ENCODE peak calls at places on chromosomes 6 and 20, in ten cellular contexts. One of them, this sample, is unnamed.

GRCh38 chr6:150043096-150043495 is 17.8 kb upstream of the RAET1L start:
- DNase-seq in AG10803: no peak
- DNase-seq in left lung: peak
- DNase-seq in endodermal cell: no peak
- DNase-seq in psoas muscle: no peak
- DNase-seq in esophagus muscularis mucosa: no peak
- DNase-seq in tibial nerve: no peak
- DNase-seq in OCI-LY7: no peak
- DNase-seq in heart right ventricle: no peak
- DNase-seq in ovary: no peak
- DNase-seq in this sample: no peak

GRCh38 chr20:35702051-35702823 is 3.0 kb downstream of the ROMO1 start:
- DNase-seq in AG10803: peak
- DNase-seq in left lung: no peak
- DNase-seq in endodermal cell: peak
- DNase-seq in psoas muscle: no peak
- DNase-seq in esophagus muscularis mucosa: no peak
- DNase-seq in tibial nerve: no peak
- DNase-seq in OCI-LY7: no peak
- DNase-seq in heart right ventricle: no peak
- DNase-seq in ovary: no peak
- DNase-seq in this sample: peak

GRCh38 chr6:157075549-157076426 is 247.5 kb downstream of the TMEM242 start:
- DNase-seq in AG10803: no peak
- DNase-seq in left lung: no peak
- DNase-seq in endodermal cell: no peak
- DNase-seq in psoas muscle: no peak
- DNase-seq in esophagus muscularis mucosa: no peak
- DNase-seq in tibial nerve: no peak
- DNase-seq in OCI-LY7: no peak
- DNase-seq in heart right ventricle: no peak
- DNase-seq in ovary: no peak
- DNase-seq in this sample: peak

GRCh38 chr6:156379392-156379910 is 397.7 kb upstream of the ARID1B start:
- DNase-seq in AG10803: no peak
- DNase-seq in left lung: no peak
- DNase-seq in endodermal cell: no peak
- DNase-seq in psoas muscle: no peak
- DNase-seq in esophagus muscularis mucosa: no peak
- DNase-seq in tibial nerve: no peak
- DNase-seq in OCI-LY7: no peak
- DNase-seq in heart right ventricle: no peak
- DNase-seq in ovary: no peak
- DNase-seq in this sample: peak

GRCh38 chr20:1227121-1227582 is 1.3 kb downstream of the RAD21L1 start:
- DNase-seq in AG10803: no peak
- DNase-seq in left lung: no peak
- DNase-seq in endodermal cell: no peak
- DNase-seq in psoas muscle: no peak
- DNase-seq in esophagus muscularis mucosa: no peak
- DNase-seq in tibial nerve: no peak
- DNase-seq in OCI-LY7: no peak
- DNase-seq in heart right ventricle: no peak
- DNase-seq in ovary: no peak
- DNase-seq in this sample: no peak

GRCh38 chr6:43904311-43905123 is 134.5 kb downstream of the VEGFA start:
- DNase-seq in AG10803: no peak
- DNase-seq in left lung: no peak
- DNase-seq in endodermal cell: no peak
- DNase-seq in psoas muscle: no peak
- DNase-seq in esophagus muscularis mucosa: no peak
- DNase-seq in tibial nerve: no peak
- DNase-seq in OCI-LY7: no peak
- DNase-seq in heart right ventricle: no peak
- DNase-seq in ovary: no peak
- DNase-seq in this sample: no peak

GRCh38 chr20:51220293-51220706 is 197.4 kb upstream of the KCNG1 start:
- DNase-seq in AG10803: no peak
- DNase-seq in left lung: peak
- DNase-seq in endodermal cell: peak
- DNase-seq in psoas muscle: peak
- DNase-seq in esophagus muscularis mucosa: no peak
- DNase-seq in tibial nerve: no peak
- DNase-seq in OCI-LY7: peak
- DNase-seq in heart right ventricle: peak
- DNase-seq in ovary: no peak
- DNase-seq in this sample: no peak

GRCh38 chr6:13763740-13764381 is 50.5 kb downstream of the MCUR1 start:
- DNase-seq in AG10803: no peak
- DNase-seq in left lung: no peak
- DNase-seq in endodermal cell: no peak
- DNase-seq in psoas muscle: no peak
- DNase-seq in esophagus muscularis mucosa: no peak
- DNase-seq in tibial nerve: no peak
- DNase-seq in OCI-LY7: no peak
- DNase-seq in heart right ventricle: no peak
- DNase-seq in ovary: no peak
- DNase-seq in this sample: no peak

DNA sequence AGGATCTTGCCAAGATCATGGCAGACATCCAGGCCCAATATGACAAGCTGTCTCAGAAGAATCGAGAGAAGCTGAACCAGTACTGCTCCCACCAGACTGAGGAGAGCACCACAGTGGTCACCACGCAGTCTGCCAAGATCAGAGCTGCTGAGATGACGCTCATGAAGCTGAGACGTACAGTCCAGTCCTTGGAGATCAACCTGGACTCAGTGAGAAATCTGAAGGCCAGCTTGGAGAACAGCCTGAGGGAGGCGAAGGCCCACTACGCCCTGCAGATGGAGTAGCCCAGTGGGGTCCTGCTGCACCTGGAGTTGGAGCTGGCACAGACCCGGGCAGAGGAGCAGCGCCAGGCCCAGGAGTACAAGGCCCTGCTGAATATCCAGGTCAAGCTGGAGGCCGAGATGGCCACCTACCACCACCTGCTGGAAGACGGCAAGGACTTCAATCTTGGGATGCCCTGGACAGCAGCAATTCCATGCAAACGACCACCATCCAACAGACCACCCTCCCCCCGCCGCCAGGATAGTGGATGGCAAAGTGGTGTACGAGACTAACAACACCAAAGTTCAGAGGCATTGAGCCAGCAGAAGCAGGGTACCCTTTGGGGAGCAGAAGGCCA is 44.7 kb upstream of the GRM4 start:
- DNase-seq in AG10803: no peak
- DNase-seq in left lung: no peak
- DNase-seq in endodermal cell: peak
- DNase-seq in psoas muscle: no peak
- DNase-seq in esophagus muscularis mucosa: no peak
- DNase-seq in tibial nerve: no peak
- DNase-seq in OCI-LY7: no peak
- DNase-seq in heart right ventricle: no peak
- DNase-seq in ovary: no peak
- DNase-seq in this sample: no peak
- TF ChIP-seq CTCF in AG10803: no peak
- TF ChIP-seq CTCF in left lung: no peak
- TF ChIP-seq CTCF in endodermal cell: peak
- TF ChIP-seq CTCF in psoas muscle: no peak
- TF ChIP-seq CTCF in esophagus muscularis mucosa: no peak
- TF ChIP-seq CTCF in tibial nerve: no peak
- TF ChIP-seq CTCF in OCI-LY7: peak
- TF ChIP-seq CTCF in heart right ventricle: no peak
- TF ChIP-seq CTCF in ovary: no peak
- TF ChIP-seq CTCF in this sample: no peak

DNA sequence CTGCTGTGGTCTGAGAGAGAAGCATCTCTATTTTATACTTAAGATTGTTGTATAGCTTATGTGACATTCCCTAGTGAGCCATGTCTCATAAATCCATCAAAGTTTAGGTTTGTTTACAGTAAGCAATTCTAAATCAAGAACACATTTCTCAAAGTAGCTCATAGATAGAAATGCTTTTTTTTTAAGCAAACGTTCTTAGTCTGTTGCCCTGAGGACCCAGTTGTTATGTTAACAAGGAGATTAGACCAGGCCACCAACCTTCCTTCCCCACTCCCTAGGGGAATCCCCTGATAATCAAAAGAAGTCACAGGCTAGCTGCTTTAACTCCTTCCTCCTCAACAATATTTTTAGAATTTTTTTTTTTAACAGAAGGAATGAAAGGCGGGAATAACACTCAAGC is 169.0 kb downstream of the FUT9 start:
- DNase-seq in AG10803: no peak
- DNase-seq in left lung: no peak
- DNase-seq in endodermal cell: no peak
- DNase-seq in psoas muscle: no peak
- DNase-seq in esophagus muscularis mucosa: no peak
- DNase-seq in tibial nerve: no peak
- DNase-seq in OCI-LY7: no peak
- DNase-seq in heart right ventricle: no peak
- DNase-seq in ovary: no peak
- DNase-seq in this sample: no peak
- H3K4me3 ChIP-seq in AG10803: no peak
- H3K4me3 ChIP-seq in left lung: no peak
- H3K4me3 ChIP-seq in endodermal cell: no peak
- H3K4me3 ChIP-seq in psoas muscle: no peak
- H3K4me3 ChIP-seq in esophagus muscularis mucosa: no peak
- H3K4me3 ChIP-seq in tibial nerve: no peak
- H3K4me3 ChIP-seq in OCI-LY7: no peak
- H3K4me3 ChIP-seq in heart right ventricle: no peak
- H3K4me3 ChIP-seq in ovary: no peak
- H3K4me3 ChIP-seq in this sample: no peak

GRCh38 chr6:34855463-34855862 is 32.4 kb downstream of the TAF11 start:
- DNase-seq in AG10803: no peak
- DNase-seq in left lung: no peak
- DNase-seq in endodermal cell: peak
- DNase-seq in psoas muscle: no peak
- DNase-seq in esophagus muscularis mucosa: no peak
- DNase-seq in tibial nerve: no peak
- DNase-seq in OCI-LY7: no peak
- DNase-seq in heart right ventricle: no peak
- DNase-seq in ovary: no peak
- DNase-seq in this sample: no peak
- TF ChIP-seq CTCF in AG10803: no peak
- TF ChIP-seq CTCF in left lung: no peak
- TF ChIP-seq CTCF in endodermal cell: peak
- TF ChIP-seq CTCF in psoas muscle: no peak
- TF ChIP-seq CTCF in esophagus muscularis mucosa: no peak
- TF ChIP-seq CTCF in tibial nerve: no peak
- TF ChIP-seq CTCF in OCI-LY7: no peak
- TF ChIP-seq CTCF in heart right ventricle: no peak
- TF ChIP-seq CTCF in ovary: no peak
- TF ChIP-seq CTCF in this sample: no peak

GRCh38 chr20:38261054-38261390 is 487 bp upstream of the KIAA1755 start:
- DNase-seq in AG10803: no peak
- DNase-seq in left lung: no peak
- DNase-seq in endodermal cell: no peak
- DNase-seq in psoas muscle: no peak
- DNase-seq in esophagus muscularis mucosa: no peak
- DNase-seq in tibial nerve: no peak
- DNase-seq in OCI-LY7: no peak
- DNase-seq in heart right ventricle: no peak
- DNase-seq in ovary: no peak
- DNase-seq in this sample: no peak
- H3K4me3 ChIP-seq in AG10803: peak
- H3K4me3 ChIP-seq in left lung: no peak
- H3K4me3 ChIP-seq in endodermal cell: no peak
- H3K4me3 ChIP-seq in psoas muscle: peak
- H3K4me3 ChIP-seq in esophagus muscularis mucosa: peak
- H3K4me3 ChIP-seq in tibial nerve: no peak
- H3K4me3 ChIP-seq in OCI-LY7: no peak
- H3K4me3 ChIP-seq in heart right ventricle: peak
- H3K4me3 ChIP-seq in ovary: peak
- H3K4me3 ChIP-seq in this sample: peak

GRCh38 chr20:61639200-61639599 is 387.1 kb downstream of the CDH4 start:
- DNase-seq in AG10803: peak
- DNase-seq in left lung: no peak
- DNase-seq in endodermal cell: no peak
- DNase-seq in psoas muscle: no peak
- DNase-seq in esophagus muscularis mucosa: no peak
- DNase-seq in tibial nerve: no peak
- DNase-seq in OCI-LY7: no peak
- DNase-seq in heart right ventricle: no peak
- DNase-seq in ovary: no peak
- DNase-seq in this sample: peak
- TF ChIP-seq CTCF in AG10803: peak
- TF ChIP-seq CTCF in left lung: no peak
- TF ChIP-seq CTCF in endodermal cell: no peak
- TF ChIP-seq CTCF in psoas muscle: no peak
- TF ChIP-seq CTCF in esophagus muscularis mucosa: no peak
- TF ChIP-seq CTCF in tibial nerve: no peak
- TF ChIP-seq CTCF in OCI-LY7: no peak
- TF ChIP-seq CTCF in heart right ventricle: no peak
- TF ChIP-seq CTCF in ovary: no peak
- TF ChIP-seq CTCF in this sample: no peak

GRCh38 chr6:48757661-48758060 is 646.7 kb upstream of the PTCHD4 start:
- DNase-seq in AG10803: no peak
- DNase-seq in left lung: no peak
- DNase-seq in endodermal cell: no peak
- DNase-seq in psoas muscle: no peak
- DNase-seq in esophagus muscularis mucosa: no peak
- DNase-seq in tibial nerve: no peak
- DNase-seq in OCI-LY7: no peak
- DNase-seq in heart right ventricle: no peak
- DNase-seq in ovary: no peak
- DNase-seq in this sample: no peak

GRCh38 chr6:48755315-48755714 is 644.3 kb upstream of the PTCHD4 start:
- DNase-seq in AG10803: no peak
- DNase-seq in left lung: no peak
- DNase-seq in endodermal cell: no peak
- DNase-seq in psoas muscle: no peak
- DNase-seq in esophagus muscularis mucosa: no peak
- DNase-seq in tibial nerve: no peak
- DNase-seq in OCI-LY7: no peak
- DNase-seq in heart right ventricle: no peak
- DNase-seq in ovary: no peak
- DNase-seq in this sample: no peak

DNA sequence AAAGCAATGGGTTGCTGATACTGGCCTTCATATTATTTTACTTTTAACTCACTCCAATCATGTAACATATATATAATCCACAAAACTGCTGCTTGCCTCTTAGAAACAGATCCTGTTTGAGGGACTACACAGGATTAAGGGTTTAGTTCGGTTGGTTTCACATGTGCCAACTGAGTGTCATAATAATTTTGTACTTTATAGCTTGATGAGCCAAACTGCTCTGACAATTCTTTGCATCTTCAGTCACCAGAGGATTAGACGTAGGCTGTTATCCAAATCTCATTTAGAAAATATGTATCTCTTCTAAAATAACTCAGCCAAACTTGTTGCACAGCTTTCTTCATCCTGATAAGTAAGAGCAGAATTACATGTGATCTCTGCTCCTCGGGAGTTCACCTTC is 643.6 kb upstream of the PTCHD4 start:
- DNase-seq in AG10803: no peak
- DNase-seq in left lung: no peak
- DNase-seq in endodermal cell: no peak
- DNase-seq in psoas muscle: no peak
- DNase-seq in esophagus muscularis mucosa: no peak
- DNase-seq in tibial nerve: no peak
- DNase-seq in OCI-LY7: no peak
- DNase-seq in heart right ventricle: no peak
- DNase-seq in ovary: no peak
- DNase-seq in this sample: no peak
- H3K4me3 ChIP-seq in AG10803: no peak
- H3K4me3 ChIP-seq in left lung: no peak
- H3K4me3 ChIP-seq in endodermal cell: no peak
- H3K4me3 ChIP-seq in psoas muscle: no peak
- H3K4me3 ChIP-seq in esophagus muscularis mucosa: no peak
- H3K4me3 ChIP-seq in tibial nerve: no peak
- H3K4me3 ChIP-seq in OCI-LY7: no peak
- H3K4me3 ChIP-seq in heart right ventricle: no peak
- H3K4me3 ChIP-seq in ovary: no peak
- H3K4me3 ChIP-seq in this sample: no peak

GRCh38 chr6:32240686-32241085 is 16.8 kb upstream of the NOTCH4 start:
- DNase-seq in AG10803: no peak
- DNase-seq in left lung: no peak
- DNase-seq in endodermal cell: no peak
- DNase-seq in psoas muscle: no peak
- DNase-seq in esophagus muscularis mucosa: no peak
- DNase-seq in tibial nerve: no peak
- DNase-seq in OCI-LY7: no peak
- DNase-seq in heart right ventricle: no peak
- DNase-seq in ovary: no peak
- DNase-seq in this sample: no peak
- TF ChIP-seq CTCF in AG10803: no peak
- TF ChIP-seq CTCF in left lung: no peak
- TF ChIP-seq CTCF in endodermal cell: peak
- TF ChIP-seq CTCF in psoas muscle: no peak
- TF ChIP-seq CTCF in esophagus muscularis mucosa: no peak
- TF ChIP-seq CTCF in tibial nerve: no peak
- TF ChIP-seq CTCF in OCI-LY7: no peak
- TF ChIP-seq CTCF in heart right ventricle: no peak
- TF ChIP-seq CTCF in ovary: no peak
- TF ChIP-seq CTCF in this sample: no peak